ENCODE peak calls at places on chromosomes 16 and 17, in four cellular contexts. T, Z, H and N are unnamed samples.

GRCh38 chr17:35709874-35710273 is 21.6 kb upstream of the RASL10B start:
- DNase-seq in H (no peak), Z (no peak), T (no peak), N (no peak)

GRCh38 chr16:55031481-55031880 is 100.8 kb downstream of the IRX5 start:
- DNase-seq in Z (no peak), T (no peak), H (no peak), N (no peak)

GRCh38 chr17:28907709-28908475 is 5.0 kb upstream of the DHRS13 start:
- DNase-seq in Z (no peak), H (no peak), T (no peak), N (no peak)

GRCh38 chr16:60310836-60311445 is 1576.8 kb upstream of the GOT2 start:
- DNase-seq in H (no peak), Z (no peak), T (no peak), N (no peak)

GRCh38 chr16:86498661-86499493 is 11.4 kb upstream of the FOXF1 start:
- DNase-seq in T (no peak), Z (no peak), H (no peak), N (no peak)

GRCh38 chr17:237406-237955 is 56.0 kb upstream of the DOC2B start:
- DNase-seq in H (no peak), T (no peak), Z (no peak), N (no peak)

GRCh38 chr16:50618238-50618918 is 62.7 kb downstream of the SNX20 start:
- DNase-seq in T (no peak), H (no peak), Z (no peak), N (no peak)

GRCh38 chr16:27378871-27379580 is 22.9 kb upstream of the IL21R start:
- DNase-seq in Z (no peak), T (no peak), H (peak; percentile 62), N (no peak)

GRCh38 chr16:51450913-51451312 is 299.8 kb upstream of the SALL1 start:
- DNase-seq in Z (no peak), H (no peak), T (no peak), N (no peak)

GRCh38 chr16:17416461-17417221 is 54.1 kb downstream of the XYLT1 start:
- DNase-seq in T (no peak), H (peak; percentile 91), Z (peak; percentile 39), N (no peak)

GRCh38 chr16:15653227-15653626 is 3.2 kb downstream of the NDE1 start:
- DNase-seq in H (no peak), Z (no peak), T (no peak), N (no peak)

GRCh38 chr17:35968520-35969054 is 12.7 kb downstream of the CCL16 start:
- DNase-seq in T (no peak), H (no peak), Z (no peak), N (no peak)

GRCh38 chr16:27303256-27304100 is 10.3 kb upstream of the IL4R start:
- DNase-seq in T (no peak), H (no peak), Z (no peak), N (no peak)

GRCh38 chr16:50616386-50616785 is 64.7 kb downstream of the SNX20 start:
- DNase-seq in Z (no peak), T (no peak), H (no peak), N (no peak)

GRCh38 chr16:11224096-11224893 is 31.7 kb downstream of the SOCS1 start:
- DNase-seq in T (peak; percentile 44), Z (peak; percentile 86), H (peak; percentile 89), N (no peak)

GRCh38 chr17:75124041-75124818 is 7.3 kb downstream of the NT5C start:
- DNase-seq in T (no peak), Z (peak; percentile 74), H (no peak), N (no peak)

GRCh38 chr16:82761236-82761635 is 134.5 kb downstream of the CDH13 start:
- DNase-seq in Z (peak; percentile 88), T (no peak), H (no peak), N (no peak)

GRCh38 chr16:52488837-52489289 is 58.1 kb downstream of the TOX3 start:
- DNase-seq in H (no peak), Z (no peak), T (no peak), N (no peak)

GRCh38 chr16:85798901-85799496 is 345 bp downstream of the EMC8 start:
- DNase-seq in H (peak; percentile 53), T (no peak), Z (no peak), N (peak; percentile 74)

GRCh38 chr16:27827765-27828164 is 235.7 kb downstream of the GSG1L start:
- DNase-seq in Z (no peak), H (no peak), T (no peak), N (no peak)